ENCODE peak calls at places on chromosomes 6 and 20, in ten cellular contexts. B is lower leg skin, C is uterus, I is sigmoid colon, X is K562, N is esophagus squamous epithelium, K is heart left ventricle, H is tibial nerve, M is ovary, S is IMR-90. E is an unnamed sample.

GRCh38 chr6:14612016-14612415 is 494.4 kb downstream of the CD83 start:
- DNase-seq in B (no peak), H (no peak), N (no peak), X (no peak), C (no peak), I (no peak), S (peak), K (no peak), M (no peak), E (peak)

GRCh38 chr6:52612336-52613096 is 35.7 kb upstream of the TRAM2 start:
- DNase-seq in X (no peak), K (no peak), S (peak), N (no peak), I (no peak), M (no peak), B (no peak), C (no peak), H (no peak), E (no peak)

GRCh38 chr6:136077834-136078576 is 172.1 kb downstream of the MTFR2 start:
- DNase-seq in X (no peak), K (no peak), M (no peak), C (no peak), N (no peak), H (no peak), I (no peak), S (peak), B (no peak), E (no peak)

GRCh38 chr6:163243691-163244505 is 170.6 kb upstream of the QKI start:
- DNase-seq in X (no peak), H (no peak), S (no peak), N (no peak), I (no peak), M (no peak), C (no peak), K (no peak), B (no peak), E (no peak)

GRCh38 chr20:35339007-35339406 is 46.8 kb upstream of the FAM83C start:
- DNase-seq in C (no peak), X (no peak), I (no peak), H (no peak), S (peak), K (no peak), N (no peak), M (no peak), B (peak), E (peak)

GRCh38 chr6:139531148-139531547 is 156.7 kb upstream of the CITED2 start:
- DNase-seq in I (no peak), B (no peak), X (peak), H (no peak), N (no peak), M (no peak), S (peak), C (no peak), K (no peak), E (peak)

GRCh38 chr6:168208854-168209253 is 110.7 kb downstream of the DACT2 start:
- DNase-seq in I (peak), S (no peak), N (no peak), C (no peak), X (no peak), M (no peak), B (no peak), K (no peak), H (no peak), E (no peak)

GRCh38 chr6:119076966-119077642 is 1.4 kb downstream of the FAM184A start:
- DNase-seq in X (no peak), C (no peak), H (no peak), B (no peak), I (no peak), N (no peak), S (no peak), K (no peak), M (no peak), E (no peak)

GRCh38 chr6:7085911-7086310 is 21.9 kb upstream of the RREB1 start:
- DNase-seq in H (peak), K (peak), B (peak), N (no peak), M (peak), C (peak), I (peak), X (no peak), S (no peak), E (no peak)

GRCh38 chr6:169397684-169398083 is 144.0 kb upstream of the THBS2 start:
- DNase-seq in N (no peak), K (no peak), I (no peak), H (no peak), B (peak), X (no peak), M (no peak), S (no peak), C (no peak), E (no peak)

GRCh38 chr20:48463916-48464315 is 363.9 kb downstream of the PREX1 start:
- DNase-seq in X (no peak), K (no peak), M (no peak), C (peak), B (peak), S (peak), H (peak), I (peak), N (no peak), E (no peak)

GRCh38 chr20:9981834-9982233 is 53.0 kb upstream of the ANKEF1 start:
- DNase-seq in K (no peak), B (no peak), I (no peak), S (no peak), C (no peak), H (no peak), X (no peak), N (no peak), M (no peak), E (no peak)

GRCh38 chr20:56422824-56423189 is 10.7 kb downstream of the CASS4 start:
- DNase-seq in C (no peak), K (peak), B (peak), H (no peak), X (peak), N (no peak), I (no peak), M (no peak), S (peak), E (no peak)

GRCh38 chr6:123316733-123317323 is 319.9 kb downstream of the TRDN start:
- DNase-seq in N (no peak), M (no peak), K (no peak), H (no peak), C (no peak), B (no peak), S (peak), I (no peak), X (peak), E (no peak)

GRCh38 chr20:1204547-1204946 is 1.3 kb downstream of the C20orf202 start:
- DNase-seq in C (no peak), K (no peak), S (no peak), H (no peak), B (peak), N (no peak), I (no peak), X (no peak), M (no peak), E (no peak)

GRCh38 chr6:163651910-163652309 is 237.4 kb downstream of the QKI start:
- DNase-seq in S (peak), H (peak), C (no peak), B (no peak), N (no peak), K (no peak), X (no peak), M (no peak), I (no peak), E (no peak)

GRCh38 chr6:127762284-127762683 is 138.6 kb downstream of the THEMIS start:
- DNase-seq in X (no peak), M (no peak), K (no peak), S (no peak), N (no peak), H (no peak), B (no peak), C (no peak), I (no peak), E (no peak)

GRCh38 chr20:24578605-24579004 is 109.2 kb downstream of the SYNDIG1 start:
- DNase-seq in S (no peak), H (no peak), M (no peak), C (no peak), N (no peak), K (no peak), X (no peak), B (no peak), I (no peak), E (no peak)

GRCh38 chr6:66103954-66104353 is 396.9 kb upstream of the EYS start:
- DNase-seq in K (no peak), C (no peak), I (no peak), S (peak), B (no peak), X (no peak), N (no peak), M (no peak), H (no peak), E (no peak)

GRCh38 chr6:44132476-44132875 is 5.1 kb downstream of the TMEM63B start:
- DNase-seq in M (no peak), S (no peak), N (no peak), H (no peak), X (no peak), K (no peak), C (no peak), B (no peak), I (no peak), E (no peak)

GRCh38 chr6:1610497-1611321 is 994 bp downstream of the FOXC1 start:
- DNase-seq in H (no peak), S (peak), I (peak), K (no peak), N (no peak), C (no peak), X (no peak), M (peak), B (peak), E (no peak)

GRCh38 chr20:32429343-32429742 is 71.2 kb downstream of the ASXL1 start:
- DNase-seq in B (peak), S (no peak), C (no peak), K (no peak), I (no peak), N (no peak), H (no peak), M (no peak), X (no peak), E (no peak)

GRCh38 chr6:15531973-15532372 is 130.9 kb downstream of the DTNBP1 start:
- DNase-seq in N (no peak), M (no peak), H (no peak), K (no peak), C (no peak), I (no peak), B (peak), S (no peak), X (no peak), E (no peak)

GRCh38 chr20:4898282-4898681 is 103.0 kb downstream of the SLC23A2 start:
- DNase-seq in H (no peak), B (no peak), M (peak), I (no peak), K (no peak), C (no peak), N (no peak), X (no peak), S (peak), E (peak)

GRCh38 chr6:121794630-121795029 is 359.2 kb downstream of the GJA1 start:
- DNase-seq in H (no peak), I (no peak), X (no peak), C (no peak), K (no peak), M (no peak), S (peak), N (no peak), B (no peak), E (peak)

GRCh38 chr6:69089539-69089938 is 454.5 kb downstream of the ADGRB3 start:
- DNase-seq in X (no peak), S (no peak), C (no peak), I (no peak), H (no peak), K (no peak), N (no peak), B (no peak), M (no peak), E (no peak)

GRCh38 chr6:92777146-92777740 is 642.1 kb downstream of the EPHA7 start:
- DNase-seq in X (no peak), B (no peak), H (no peak), N (no peak), K (no peak), M (no peak), I (no peak), C (no peak), S (peak), E (no peak)

GRCh38 chr20:2130062-2130591 is 28.5 kb downstream of the STK35 start:
- DNase-seq in H (no peak), M (no peak), S (no peak), K (no peak), B (no peak), I (no peak), X (no peak), C (no peak), N (no peak), E (no peak)

GRCh38 chr6:166381733-166382499 is 824 bp downstream of the MPC1 start:
- DNase-seq in S (peak), N (no peak), I (peak), C (peak), K (peak), X (peak), H (peak), B (peak), M (peak), E (peak)

GRCh38 chr6:129317931-129318820 is 391.8 kb downstream of the ARHGAP18 start:
- DNase-seq in I (no peak), B (no peak), X (no peak), H (no peak), M (no peak), S (peak), C (peak), K (no peak), N (no peak), E (no peak)

GRCh38 chr6:118100763-118101162 is 193.7 kb downstream of the SLC35F1 start:
- DNase-seq in I (no peak), H (no peak), B (no peak), K (no peak), C (no peak), M (no peak), S (no peak), N (no peak), X (no peak), E (no peak)

GRCh38 chr6:11354019-11354418 is 121.6 kb upstream of the NEDD9 start:
- DNase-seq in S (peak), C (peak), K (peak), X (no peak), N (no peak), I (no peak), M (no peak), H (peak), B (no peak), E (no peak)

GRCh38 chr6:48087448-48087847 is 23.5 kb downstream of the PTCHD4 start:
- DNase-seq in I (no peak), N (no peak), M (no peak), X (no peak), C (no peak), B (no peak), K (no peak), H (no peak), S (peak), E (no peak)

GRCh38 chr6:51618563-51618962 is 468.9 kb downstream of the PKHD1 start:
- DNase-seq in C (no peak), M (no peak), X (no peak), B (no peak), N (no peak), I (no peak), K (no peak), S (no peak), H (no peak), E (no peak)

GRCh38 chr6:2760882-2761842 is 4.0 kb upstream of the WRNIP1 start:
- DNase-seq in X (peak), B (no peak), M (no peak), S (no peak), I (no peak), K (no peak), N (no peak), C (no peak), H (no peak), E (no peak)

GRCh38 chr6:2764610-2765165 is 505 bp upstream of the WRNIP1 start:
- DNase-seq in N (peak), X (peak), K (peak), H (peak), I (peak), S (peak), M (peak), C (peak), B (peak), E (peak)

GRCh38 chr6:2763876-2764540 is 1.2 kb upstream of the WRNIP1 start:
- DNase-seq in X (no peak), I (peak), C (no peak), B (peak), N (no peak), H (no peak), K (no peak), S (no peak), M (peak), E (no peak)

GRCh38 chr6:2765166-2765895 is at the start of gene WRNIP1:
- DNase-seq in M (peak), K (peak), C (peak), N (peak), H (peak), B (peak), I (peak), X (peak), S (peak), E (peak)

GRCh38 chr6:2763345-2763841 is 1.8 kb upstream of the WRNIP1 start:
- DNase-seq in M (peak), H (no peak), S (no peak), X (no peak), K (peak), N (no peak), B (no peak), C (peak), I (peak), E (no peak)
- TF ChIP-seq POLR2A in M (no peak), H (no peak), S (no peak), X (no peak), K (no peak), N (no peak), B (no peak), C (no peak), I (no peak), E (no peak)

GRCh38 chr20:61679473-61679872 is 386.2 kb downstream of the TAF4 start:
- DNase-seq in I (no peak), B (no peak), H (no peak), X (no peak), N (no peak), K (no peak), S (no peak), C (no peak), M (no peak), E (no peak)
- TF ChIP-seq POLR2A in I (no peak), B (no peak), H (no peak), X (no peak), N (no peak), K (no peak), S (no peak), C (no peak), M (no peak), E (no peak)

GRCh38 chr6:157823523-157824370 is 701 bp downstream of the SNX9 start:
- DNase-seq in X (peak), S (peak), N (no peak), I (peak), K (peak), M (peak), B (peak), C (peak), H (peak), E (peak)
- TF ChIP-seq POLR2A in X (peak), S (peak), N (no peak), I (no peak), K (no peak), M (no peak), B (no peak), C (peak), H (peak), E (no peak)

GRCh38 chr20:64066984-64067605 is 4.1 kb downstream of the TCEA2 start:
- DNase-seq in X (no peak), B (no peak), H (no peak), M (no peak), S (no peak), K (no peak), N (no peak), I (no peak), C (no peak), E (no peak)

GRCh38 chr20:64063389-64064144 is 569 bp downstream of the TCEA2 start:
- DNase-seq in I (no peak), B (no peak), S (no peak), C (no peak), M (peak), N (no peak), X (peak), K (no peak), H (no peak), E (no peak)

GRCh38 chr20:64064145-64064698 is 1.2 kb downstream of the TCEA2 start:
- DNase-seq in S (peak), B (no peak), M (peak), K (no peak), H (no peak), N (no peak), X (no peak), C (no peak), I (no peak), E (peak)

GRCh38 chr20:64065973-64066341 is 3.0 kb downstream of the TCEA2 start:
- DNase-seq in S (peak), N (no peak), X (peak), H (no peak), C (no peak), K (no peak), I (no peak), B (no peak), M (no peak), E (peak)

DNA sequence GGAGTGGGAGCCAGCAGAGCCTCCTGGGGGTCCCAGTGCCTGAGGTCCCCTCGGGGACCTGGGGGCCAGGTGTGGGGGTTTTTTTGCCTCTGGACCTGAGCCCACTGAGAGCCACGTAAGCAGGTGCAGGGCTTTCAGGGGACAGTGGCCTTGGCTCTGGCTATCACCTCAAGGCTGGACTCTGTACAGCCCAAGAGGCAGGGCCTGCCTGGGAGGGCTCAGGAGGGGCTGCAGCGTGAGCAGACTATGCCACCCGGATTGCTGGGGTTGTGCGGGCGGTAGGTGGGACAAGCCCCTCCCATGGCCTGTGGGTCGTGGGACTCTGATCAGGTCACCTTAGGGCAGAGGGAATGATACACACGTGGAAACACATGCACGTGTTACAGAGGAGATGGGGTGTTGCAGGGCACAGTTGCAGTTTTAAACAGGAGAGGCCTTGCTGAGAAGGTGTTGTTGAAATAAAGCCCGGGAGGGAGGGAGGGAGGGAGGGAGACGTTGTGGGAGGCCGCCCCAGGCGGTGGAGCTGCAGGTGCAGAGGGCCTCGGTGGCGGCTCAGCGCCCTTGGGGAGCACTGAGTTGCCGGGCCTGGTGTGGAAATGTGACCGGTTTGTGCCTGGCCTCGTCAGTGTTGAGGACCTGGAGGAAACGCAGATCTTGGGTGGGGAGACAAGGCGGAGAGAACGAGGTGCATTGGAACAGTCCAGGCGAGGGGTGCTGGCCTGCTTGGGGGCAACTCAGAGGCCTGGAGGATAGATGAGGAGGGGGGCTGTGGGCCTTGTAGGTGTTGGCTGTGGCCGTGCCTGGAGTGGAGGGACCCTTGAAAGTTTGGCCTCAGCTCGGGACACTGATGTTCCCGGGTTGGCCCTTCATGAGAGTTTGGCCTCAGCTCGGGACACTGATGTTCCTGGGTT is 2.3 kb downstream of the TCEA2 start:
- DNase-seq in X (no peak), B (no peak), K (no peak), C (no peak), M (no peak), H (no peak), N (no peak), S (no peak), I (no peak), E (no peak)
- TF ChIP-seq POLR2A in X (no peak), B (no peak), K (no peak), C (no peak), M (no peak), H (no peak), N (no peak), S (no peak), I (no peak), E (no peak)

DNA sequence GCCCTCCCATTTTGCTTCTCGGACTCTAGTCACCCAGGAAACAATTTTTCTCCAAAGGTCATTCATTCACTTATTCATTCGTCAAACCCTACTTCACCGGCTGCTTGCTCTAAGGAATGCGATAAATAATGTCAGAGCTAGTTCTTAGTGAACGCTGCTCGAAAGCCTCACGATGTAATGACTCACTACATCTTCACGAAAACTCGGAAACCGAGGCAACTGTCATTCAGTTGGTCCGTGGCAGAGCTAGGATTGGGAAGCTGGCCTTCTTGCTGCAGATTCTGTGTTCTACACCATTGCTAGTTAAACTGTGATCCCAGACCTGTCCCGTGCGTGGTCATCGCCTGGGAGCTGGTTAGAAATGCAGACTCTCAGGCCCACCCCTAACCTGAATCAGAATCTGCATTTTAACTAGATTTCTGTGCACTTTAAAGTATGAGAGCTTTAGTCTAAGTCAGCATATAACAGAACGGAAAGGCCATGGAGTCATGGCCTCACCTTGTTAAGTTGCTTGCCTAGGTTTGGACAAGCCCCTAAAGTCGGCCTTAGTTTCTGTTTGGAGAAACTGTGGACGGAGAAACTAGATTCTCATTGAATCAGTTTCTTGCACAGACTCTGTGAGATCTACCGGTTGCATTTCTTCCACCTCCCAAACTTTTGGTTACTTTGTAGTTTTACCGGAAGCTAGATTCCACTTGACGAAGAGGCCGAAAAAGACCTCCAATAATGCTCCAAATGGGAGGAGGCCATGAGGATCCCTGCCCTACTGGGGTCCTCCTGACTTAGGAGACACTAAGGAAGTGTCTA is 640 bp upstream of the CCND3 start:
- DNase-seq in H (no peak), I (no peak), N (no peak), C (peak), K (no peak), X (no peak), S (peak), B (no peak), M (no peak), E (no peak)
- TF ChIP-seq POLR2A in H (no peak), I (no peak), N (no peak), C (no peak), K (no peak), X (peak), S (peak), B (no peak), M (no peak), E (no peak)

GRCh38 chr6:37103169-37104039 is 66.5 kb upstream of the PIM1 start:
- DNase-seq in N (no peak), K (peak), I (peak), S (no peak), M (peak), C (peak), X (peak), H (peak), B (peak), E (peak)
- TF ChIP-seq POLR2A in N (no peak), K (no peak), I (no peak), S (no peak), M (no peak), C (no peak), X (no peak), H (no peak), B (no peak), E (no peak)